ENCODE peak calls at places on chromosomes 6 and 20, in six cellular contexts. N is SJSA1, H is Peyer's patch, R is small intestine, P is PC-9, V is breast epithelium. J is an unnamed sample. For H3K27me3, the result is how much of the 10 kb centered on the place peaks cover.

GRCh38 chr6:13445005-13445743 is 42.2 kb downstream of the GFOD1 start:
- DNase-seq in V (peak), P (no peak), N (no peak), H (peak), R (peak), J (peak)

GRCh38 chr6:72322778-72323177 is 299.1 kb upstream of the KCNQ5 start:
- DNase-seq in H (no peak), P (no peak), R (no peak), V (no peak), N (no peak), J (no peak)

GRCh38 chr6:79632580-79632979 is 1.5 kb downstream of the SH3BGRL2 start:
- DNase-seq in V (no peak), P (no peak), R (no peak), H (no peak), N (no peak), J (no peak)

GRCh38 chr6:53878808-53879207 is 84.0 kb downstream of the LRRC1 start:
- DNase-seq in P (no peak), R (no peak), N (no peak), H (no peak), V (no peak), J (no peak)

GRCh38 chr20:63858393-63859165 is 2.7 kb upstream of the ABHD16B start:
- DNase-seq in R (no peak), N (no peak), V (no peak), H (peak), P (no peak), J (peak)

GRCh38 chr20:17680128-17680835 is 1.8 kb downstream of the RRBP1 start:
- DNase-seq in R (peak), H (peak), P (peak), V (peak), N (peak), J (peak)

GRCh38 chr20:59596690-59597089 is 7.7 kb upstream of the PHACTR3 start:
- DNase-seq in P (no peak), H (no peak), V (no peak), N (no peak), R (no peak), J (no peak)

GRCh38 chr6:107488875-107489635 is 862 bp upstream of the SOBP start:
- DNase-seq in H (peak), V (peak), R (peak), N (peak), P (peak), J (no peak)

GRCh38 chr6:98203170-98203806 is 631.1 kb upstream of the POU3F2 start:
- DNase-seq in P (no peak), R (no peak), H (no peak), V (no peak), N (no peak), J (peak)

GRCh38 chr6:125952764-125953501 is 3.6 kb upstream of the HINT3 start:
- DNase-seq in R (peak), V (no peak), P (no peak), N (no peak), H (peak), J (peak)

GRCh38 chr20:52193133-52193532 is 1.6 kb upstream of the ZFP64 start:
- DNase-seq in H (no peak), V (no peak), P (no peak), N (no peak), R (no peak), J (no peak)

GRCh38 chr6:37698264-37699137 is 818 bp upstream of the MDGA1 start:
- DNase-seq in N (peak), V (no peak), R (peak), P (peak), H (peak), J (no peak)

GRCh38 chr20:17568045-17568788 is 1.7 kb upstream of the DSTN start:
- DNase-seq in P (peak), R (no peak), V (no peak), H (no peak), N (peak), J (no peak)

GRCh38 chr20:32019156-32019510 is 8.9 kb downstream of the CCM2L start:
- DNase-seq in V (no peak), N (no peak), H (no peak), P (peak), R (no peak), J (no peak)

GRCh38 chr6:170461111-170461510 is 92.0 kb downstream of the PSMB1 start:
- DNase-seq in N (no peak), H (no peak), R (no peak), V (no peak), P (no peak), J (no peak)

GRCh38 chr6:32075781-32076494 is 33.2 kb downstream of the TNXB start:
- DNase-seq in H (no peak), R (no peak), N (no peak), P (peak), V (no peak), J (no peak)

GRCh38 chr6:129732542-129732941 is 22.6 kb upstream of the ARHGAP18 start:
- DNase-seq in R (no peak), P (no peak), H (no peak), V (no peak), N (no peak), J (no peak)

GRCh38 chr20:64119301-64119680 is 11.9 kb upstream of the NPBWR2 start:
- DNase-seq in R (no peak), H (no peak), N (no peak), V (no peak), P (no peak), J (no peak)

GRCh38 chr6:105087571-105088211 is 92.1 kb downstream of the POPDC3 start:
- DNase-seq in P (peak), N (peak), H (no peak), V (no peak), R (peak), J (peak)

GRCh38 chr6:16683524-16684194 is 77.6 kb downstream of the ATXN1 start:
- DNase-seq in V (peak), H (peak), P (peak), N (peak), R (peak), J (peak)

GRCh38 chr20:35120012-35120701 is 27.0 kb downstream of the EDEM2 start:
- DNase-seq in P (no peak), R (no peak), V (no peak), H (no peak), N (peak), J (peak)

GRCh38 chr20:62921119-62921687 is 5.1 kb downstream of the DIDO1 start:
- DNase-seq in V (no peak), R (peak), P (peak), N (peak), H (peak), J (peak)

GRCh38 chr6:28771401-28772267 is 152.2 kb downstream of the TRIM27 start:
- DNase-seq in P (no peak), R (no peak), V (no peak), N (no peak), H (no peak), J (no peak)

GRCh38 chr6:28769626-28770402 is 154.0 kb downstream of the TRIM27 start:
- DNase-seq in H (no peak), P (peak), V (no peak), R (no peak), N (no peak), J (peak)

GRCh38 chr6:28772480-28773381 is 151.1 kb downstream of the TRIM27 start:
- DNase-seq in R (no peak), P (no peak), H (no peak), N (no peak), V (no peak), J (no peak)

GRCh38 chr6:28768187-28768913 is 155.4 kb downstream of the TRIM27 start:
- DNase-seq in V (no peak), R (no peak), H (no peak), P (no peak), N (no peak), J (no peak)

GRCh38 chr6:28770732-28771131 is 153.1 kb downstream of the TRIM27 start:
- DNase-seq in N (no peak), R (no peak), P (no peak), V (no peak), H (no peak), J (no peak)
- H3K27me3 ChIP-seq in N (under half), R (half or more), P (under half), V (under half), H (under half), J (half or more)

GRCh38 chr6:67449602-67450001 is 1185.5 kb upstream of the ADGRB3 start:
- DNase-seq in N (no peak), R (no peak), P (no peak), H (no peak), V (no peak), J (no peak)
- H3K27ac ChIP-seq in N (no peak), R (no peak), P (no peak), H (no peak), V (no peak), J (no peak)

GRCh38 chr6:139828751-139829519 is 454.5 kb upstream of the CITED2 start:
- DNase-seq in P (no peak), R (no peak), H (no peak), V (no peak), N (no peak), J (no peak)

GRCh38 chr6:139824864-139825263 is 450.4 kb upstream of the CITED2 start:
- DNase-seq in R (no peak), N (no peak), V (no peak), P (no peak), H (no peak), J (no peak)

GRCh38 chr6:139823808-139824126 is 449.3 kb upstream of the CITED2 start:
- DNase-seq in V (no peak), H (no peak), N (no peak), P (no peak), R (no peak), J (no peak)

GRCh38 chr6:139823099-139823807 is 448.8 kb upstream of the CITED2 start:
- DNase-seq in R (no peak), N (no peak), H (no peak), P (no peak), V (no peak), J (no peak)

GRCh38 chr6:139825935-139826374 is 451.5 kb upstream of the CITED2 start:
- DNase-seq in N (no peak), R (no peak), V (no peak), H (no peak), P (no peak), J (no peak)
- H3K4me3 ChIP-seq in N (no peak), R (no peak), V (no peak), H (no peak), P (no peak), J (no peak)

DNA sequence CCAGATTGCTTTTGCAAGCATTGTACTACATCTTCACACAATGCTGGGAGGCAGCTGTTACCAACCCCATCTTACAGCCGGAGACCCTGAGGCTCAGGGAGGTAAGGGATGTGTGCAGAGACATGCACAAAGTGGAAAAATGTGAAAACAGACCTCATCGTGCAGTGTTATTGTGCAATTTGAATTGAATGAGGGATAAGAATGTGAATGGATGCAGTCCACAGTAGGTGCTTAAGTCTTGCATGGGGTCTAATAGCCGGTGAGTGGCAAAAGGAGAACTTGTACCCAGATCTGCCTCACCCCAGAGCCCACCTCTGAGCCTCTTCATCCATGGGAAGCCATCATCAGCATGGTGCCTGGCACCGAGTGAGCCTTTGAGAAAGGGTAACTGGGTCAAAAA is 42.1 kb downstream of the SLC52A3 start:
- DNase-seq in H (no peak), V (no peak), P (no peak), R (no peak), N (no peak), J (no peak)
- H3K27me3 ChIP-seq in H (under half), V (under half), P (half or more), R (under half), N (half or more), J (under half)

GRCh38 chr6:159092631-159093030 is 47.8 kb upstream of the TAGAP start:
- DNase-seq in P (no peak), H (no peak), N (no peak), V (no peak), R (no peak), J (no peak)
- H3K27ac ChIP-seq in P (no peak), H (no peak), N (no peak), V (peak), R (no peak), J (no peak)

DNA sequence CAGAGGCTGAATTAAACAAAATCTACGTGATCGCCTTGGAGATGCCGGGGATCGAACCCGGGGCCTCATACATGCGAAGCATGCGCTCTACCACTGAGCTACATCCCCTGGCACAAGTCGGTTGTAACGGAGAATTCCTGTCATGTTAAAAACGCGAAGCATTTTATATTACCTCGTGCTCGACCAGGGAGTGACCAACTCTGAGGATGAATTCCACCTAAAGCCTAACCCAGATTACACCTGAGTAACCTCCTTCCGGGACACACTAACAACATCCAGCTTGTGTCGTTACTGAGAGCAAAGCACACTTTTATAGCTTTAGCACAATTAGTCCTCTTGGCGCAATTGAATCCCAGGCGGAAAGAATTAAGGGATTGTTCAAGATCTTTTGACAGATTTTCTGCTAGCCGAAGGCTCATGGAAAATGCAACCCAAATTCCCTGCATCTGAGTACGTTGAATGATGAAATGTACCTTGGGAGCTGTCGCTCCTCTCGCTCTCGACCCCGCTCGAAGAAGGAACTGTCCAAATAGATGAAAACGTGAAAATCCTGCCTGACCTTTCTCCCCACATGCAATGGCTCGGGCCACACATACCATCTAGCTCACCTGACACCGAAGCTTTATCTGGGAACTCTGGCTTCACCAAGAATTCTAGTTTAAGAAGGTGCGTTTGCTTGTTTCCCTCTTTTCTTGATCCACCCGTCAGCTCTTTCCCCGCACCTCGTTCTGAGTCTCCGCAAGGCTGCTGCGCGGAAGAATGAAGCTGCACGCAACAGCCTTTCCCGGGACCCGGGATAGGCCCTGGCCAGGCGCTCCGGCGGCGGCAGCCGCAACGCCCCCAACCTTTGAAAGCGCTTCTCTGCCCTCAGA is 148.4 kb downstream of the GPX5 start:
- DNase-seq in P (peak), H (no peak), V (no peak), N (peak), R (peak), J (peak)
- H3K4me3 ChIP-seq in P (peak), H (no peak), V (peak), N (peak), R (no peak), J (peak)

GRCh38 chr6:26493258-26493657 is 6.8 kb upstream of the BTN1A1 start:
- DNase-seq in N (peak), V (no peak), H (no peak), P (no peak), R (no peak), J (no peak)

GRCh38 chr6:26494117-26494516 is 6.0 kb upstream of the BTN1A1 start:
- DNase-seq in P (no peak), N (no peak), R (no peak), H (no peak), V (no peak), J (no peak)

GRCh38 chr6:26501482-26501986 is 1.4 kb downstream of the BTN1A1 start:
- DNase-seq in P (no peak), V (no peak), R (peak), H (peak), N (no peak), J (no peak)

GRCh38 chr6:26500102-26500501 is at the start of gene BTN1A1:
- DNase-seq in P (no peak), R (no peak), H (no peak), N (no peak), V (no peak), J (no peak)

DNA sequence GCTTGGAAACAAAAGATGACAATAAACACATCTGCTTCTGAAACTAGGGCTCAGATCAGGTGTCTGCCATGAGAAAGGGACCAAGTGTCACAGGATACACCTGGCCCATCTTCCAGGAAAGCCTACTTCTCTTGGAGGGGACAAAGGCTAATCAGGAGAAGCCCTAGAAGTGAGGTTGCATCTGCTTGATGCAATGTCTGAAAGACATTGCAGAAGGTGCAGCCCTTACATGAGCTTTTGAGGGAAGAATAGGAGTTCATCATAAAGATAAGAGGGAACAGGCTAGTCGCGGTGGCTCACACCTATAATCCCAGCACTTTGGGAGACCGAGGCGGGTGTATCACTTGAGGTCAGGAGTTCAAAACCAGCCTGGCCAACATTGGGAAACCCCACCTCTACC is 2.5 kb upstream of the BTN1A1 start:
- DNase-seq in H (no peak), R (no peak), P (no peak), N (no peak), V (no peak), J (no peak)
- H3K27me3 ChIP-seq in H (under half), R (under half), P (under half), N (under half), V (under half), J (under half)

J was measured in brain microvascular endothelial cell.